ENCODE peak calls at places on chromosome 20, in four cellular contexts. One of them, this sample, is unnamed.

GRCh38 chr20:43963872-43964791 is 49.5 kb downstream of the TOX2 start:
- DNase-seq in HepG2: no peak
- DNase-seq in IMR-90: peak
- DNase-seq in fibroblast of lung: peak
- DNase-seq in this sample: peak

GRCh38 chr20:45935416-45936046 is 1.0 kb downstream of the PCIF1 start:
- DNase-seq in IMR-90: peak
- DNase-seq in HepG2: no peak
- DNase-seq in fibroblast of lung: no peak
- DNase-seq in this sample: peak

GRCh38 chr20:7608246-7608645 is 332.0 kb downstream of the HAO1 start:
- DNase-seq in HepG2: no peak
- DNase-seq in fibroblast of lung: no peak
- DNase-seq in IMR-90: no peak
- DNase-seq in this sample: no peak

GRCh38 chr20:49579874-49580817 is 12.2 kb upstream of the PTGIS start:
- DNase-seq in fibroblast of lung: peak
- DNase-seq in HepG2: peak
- DNase-seq in IMR-90: peak
- DNase-seq in this sample: peak

GRCh38 chr20:53926428-53927028 is 143.9 kb downstream of the BCAS1 start:
- DNase-seq in IMR-90: peak
- DNase-seq in HepG2: peak
- DNase-seq in fibroblast of lung: peak
- DNase-seq in this sample: peak

GRCh38 chr20:25018425-25018824 is 25.9 kb upstream of the APMAP start:
- DNase-seq in HepG2: no peak
- DNase-seq in IMR-90: no peak
- DNase-seq in fibroblast of lung: no peak
- DNase-seq in this sample: no peak

GRCh38 chr20:61734733-61735502 is 330.8 kb downstream of the TAF4 start:
- DNase-seq in HepG2: no peak
- DNase-seq in fibroblast of lung: no peak
- DNase-seq in IMR-90: no peak
- DNase-seq in this sample: peak

GRCh38 chr20:45400346-45401031 is 7.6 kb upstream of the DBNDD2 start:
- DNase-seq in HepG2: no peak
- DNase-seq in fibroblast of lung: no peak
- DNase-seq in IMR-90: no peak
- DNase-seq in this sample: no peak

GRCh38 chr20:33240923-33241322 is 5.1 kb downstream of the BPIFA1 start:
- DNase-seq in HepG2: no peak
- DNase-seq in IMR-90: no peak
- DNase-seq in fibroblast of lung: no peak
- DNase-seq in this sample: no peak

GRCh38 chr20:56440346-56441007 is 27.9 kb upstream of the RTF2 start:
- DNase-seq in IMR-90: no peak
- DNase-seq in fibroblast of lung: peak
- DNase-seq in HepG2: no peak
- DNase-seq in this sample: no peak

GRCh38 chr20:43669332-43669731 is 2.4 kb downstream of the MYBL2 start:
- DNase-seq in fibroblast of lung: peak
- DNase-seq in HepG2: no peak
- DNase-seq in IMR-90: peak
- DNase-seq in this sample: no peak

DNA sequence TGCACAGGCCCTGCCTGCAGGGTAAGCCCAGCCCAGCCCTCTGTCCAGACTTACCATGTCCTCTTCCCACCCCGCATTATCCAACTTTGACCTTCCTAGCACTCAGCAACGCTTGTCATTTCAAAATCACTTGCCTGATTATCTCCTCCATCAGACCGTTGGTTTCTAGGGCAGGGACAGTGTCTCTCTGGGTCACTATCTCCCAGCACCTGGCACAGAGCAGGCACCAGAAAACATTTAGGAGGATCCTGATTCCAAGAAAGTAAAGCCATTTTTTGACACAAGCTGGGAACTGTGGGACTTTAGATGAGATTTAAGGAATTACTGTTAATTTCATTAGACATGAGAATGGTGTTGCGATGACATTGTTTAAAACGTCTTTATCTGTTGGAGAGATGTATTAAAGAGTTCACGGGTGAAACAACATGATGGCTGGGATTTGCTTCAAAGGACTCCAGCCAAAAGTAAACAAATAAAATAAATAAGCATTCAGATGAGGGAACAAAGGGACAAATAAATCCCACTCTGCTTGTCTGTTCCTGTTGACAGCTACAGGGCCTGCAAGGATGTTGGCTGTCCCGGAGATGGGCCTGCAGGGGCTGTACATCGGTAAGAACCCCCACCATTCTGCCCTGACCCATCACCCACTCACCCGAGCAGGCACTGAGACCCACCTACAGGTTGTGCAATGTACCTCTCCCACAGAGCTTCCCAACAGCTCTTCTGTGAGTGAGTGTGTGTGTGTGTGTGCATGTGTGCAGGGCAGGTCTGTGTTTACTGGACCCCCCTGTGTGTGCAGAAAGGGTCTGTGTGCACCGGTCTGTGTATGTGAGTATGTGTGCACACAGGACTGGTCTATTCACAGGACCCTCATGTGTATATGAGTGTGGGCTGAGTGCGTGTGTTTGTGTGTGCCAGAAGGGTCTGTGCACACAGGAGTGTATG is 5.9 kb downstream of the HSPA12B start:
- DNase-seq in fibroblast of lung: no peak
- DNase-seq in HepG2: peak
- DNase-seq in IMR-90: no peak
- DNase-seq in this sample: peak
- H2AFZ ChIP-seq in fibroblast of lung: no peak
- H2AFZ ChIP-seq in HepG2: no peak
- H2AFZ ChIP-seq in IMR-90: no peak
- H2AFZ ChIP-seq in this sample: no peak

DNA sequence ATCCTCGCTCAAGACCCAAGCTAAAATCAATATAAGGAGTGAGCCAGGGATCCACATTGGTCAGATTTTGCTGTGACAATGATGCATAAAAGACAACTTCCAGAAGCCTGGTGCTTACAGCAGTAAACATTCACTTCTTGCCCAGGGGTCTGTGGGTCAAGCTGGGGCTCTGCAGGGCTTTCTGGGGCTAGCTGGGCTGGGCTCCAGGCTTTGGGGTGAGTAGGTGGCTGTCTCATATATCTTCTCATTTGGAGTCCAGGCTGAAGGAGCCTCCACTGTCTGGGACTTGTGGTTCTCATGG is 25.8 kb upstream of the TOP1 start:
- DNase-seq in IMR-90: no peak
- DNase-seq in HepG2: no peak
- DNase-seq in fibroblast of lung: no peak
- DNase-seq in this sample: peak
- H3K4me3 ChIP-seq in IMR-90: no peak
- H3K4me3 ChIP-seq in HepG2: peak
- H3K4me3 ChIP-seq in fibroblast of lung: peak
- H3K4me3 ChIP-seq in this sample: peak

DNA sequence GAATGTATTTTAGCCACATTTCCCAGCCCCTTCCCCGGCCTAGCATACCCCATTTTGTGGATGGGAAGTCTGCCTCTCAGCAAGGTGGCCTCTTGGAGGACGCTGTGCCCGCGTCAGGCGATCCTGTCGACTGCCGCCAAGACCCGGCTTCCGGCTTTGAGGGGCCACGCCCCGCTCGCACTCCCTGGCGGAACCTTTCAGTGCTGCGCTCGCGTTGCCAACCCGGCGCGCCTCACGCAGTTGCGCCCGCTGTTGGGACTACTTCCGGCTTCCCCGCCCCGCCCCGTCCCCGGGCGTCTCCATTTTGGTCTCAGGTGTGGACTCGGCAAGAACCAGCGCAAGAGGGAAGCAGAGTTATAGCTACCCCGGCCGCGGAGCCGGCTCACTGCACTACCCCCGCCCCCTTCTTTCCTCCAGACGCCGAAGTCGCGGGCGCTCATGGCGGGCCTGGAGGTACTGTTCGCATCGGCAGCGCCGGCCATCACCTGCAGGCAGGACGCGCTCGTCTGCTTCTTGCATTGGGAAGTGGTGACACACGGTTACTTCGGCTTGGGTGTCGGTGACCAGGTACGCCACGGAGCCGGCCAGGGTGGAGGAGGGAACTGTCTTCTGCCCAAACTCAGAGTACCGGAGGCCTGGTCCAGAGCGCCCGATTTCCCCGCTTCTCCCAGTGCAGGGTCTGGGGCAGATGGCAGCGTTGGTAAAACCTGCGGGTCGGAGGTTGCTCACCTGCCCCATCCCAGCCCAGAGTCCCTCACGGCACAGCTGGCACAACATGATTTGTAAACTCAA is at the start of gene PSMF1:
- DNase-seq in fibroblast of lung: peak
- DNase-seq in IMR-90: peak
- DNase-seq in HepG2: peak
- DNase-seq in this sample: peak
- TF ChIP-seq CTCF in fibroblast of lung: no peak
- TF ChIP-seq CTCF in IMR-90: no peak
- TF ChIP-seq CTCF in HepG2: peak
- TF ChIP-seq CTCF in this sample: no peak

GRCh38 chr20:417801-418342 is 9.8 kb downstream of the RBCK1 start:
- DNase-seq in fibroblast of lung: no peak
- DNase-seq in HepG2: no peak
- DNase-seq in IMR-90: no peak
- DNase-seq in this sample: peak
- H2AFZ ChIP-seq in fibroblast of lung: no peak
- H2AFZ ChIP-seq in HepG2: no peak
- H2AFZ ChIP-seq in IMR-90: no peak
- H2AFZ ChIP-seq in this sample: no peak